ENCODE peak calls at places on chromosomes 12 and 14, in six cellular contexts. B, T, Y, D, F and P are unnamed samples.

GRCh38 chr14:96253140-96253539 is 2.9 kb upstream of the BDKRB1 start:
- DNase-seq in T (no peak), B (peak), Y (no peak), F (no peak), D (no peak), P (no peak)

GRCh38 chr12:51923506-51924365 is 16.4 kb downstream of the ACVRL1 start:
- DNase-seq in B (peak), T (peak), D (peak), Y (peak), F (peak), P (no peak)

GRCh38 chr12:22700126-22700525 is 75.2 kb downstream of the ETNK1 start:
- DNase-seq in B (peak), F (no peak), D (no peak), Y (no peak), T (no peak), P (no peak)

GRCh38 chr12:119713551-119714031 is 45.7 kb downstream of the PRKAB1 start:
- DNase-seq in T (no peak), Y (no peak), B (no peak), F (no peak), D (no peak), P (no peak)

GRCh38 chr14:71206766-71207371 is 299.6 kb downstream of the PCNX1 start:
- DNase-seq in Y (no peak), D (no peak), T (no peak), F (no peak), B (peak), P (peak)

GRCh38 chr12:93200291-93200917 is 177.3 kb upstream of the NUDT4 start:
- DNase-seq in D (no peak), T (no peak), B (peak), Y (no peak), F (no peak), P (no peak)

GRCh38 chr12:94644622-94645021 is 5.7 kb downstream of the TMCC3 start:
- DNase-seq in Y (no peak), B (peak), D (no peak), F (no peak), T (no peak), P (peak)

GRCh38 chr12:105253882-105254513 is 18.0 kb upstream of the APPL2 start:
- DNase-seq in Y (no peak), D (peak), B (peak), F (no peak), T (no peak), P (peak)

GRCh38 chr14:32259368-32260013 is 56.4 kb upstream of the RNU6-8 start:
- DNase-seq in Y (no peak), T (no peak), D (no peak), B (peak), F (no peak), P (peak)

GRCh38 chr12:6852651-6853354 is 853 bp downstream of the USP5 start:
- DNase-seq in B (peak), T (peak), D (peak), F (no peak), Y (no peak), P (no peak)

GRCh38 chr14:63323148-63323547 is 4.4 kb upstream of the GPHB5 start:
- DNase-seq in F (no peak), Y (no peak), B (no peak), D (no peak), T (no peak), P (no peak)

GRCh38 chr12:67710582-67710981 is 62.0 kb downstream of the DYRK2 start:
- DNase-seq in F (no peak), T (no peak), D (no peak), Y (no peak), B (no peak), P (peak)

GRCh38 chr12:66036317-66036716 is 94.2 kb downstream of the LLPH start:
- DNase-seq in Y (peak), T (no peak), B (peak), F (no peak), D (no peak), P (peak)

GRCh38 chr14:65281991-65282908 is 130.3 kb upstream of the FUT8 start:
- DNase-seq in Y (no peak), F (no peak), B (peak), T (no peak), D (no peak), P (no peak)

GRCh38 chr14:23513466-23514008 is 38.0 kb downstream of the ZFHX2 start:
- DNase-seq in B (no peak), T (no peak), D (no peak), F (no peak), Y (no peak), P (no peak)

GRCh38 chr12:64362721-64363305 is 27.7 kb downstream of the C12orf56 start:
- DNase-seq in F (no peak), T (no peak), Y (no peak), B (no peak), D (no peak), P (no peak)

GRCh38 chr12:101078881-101079280 is 131.2 kb downstream of the SLC5A8 start:
- DNase-seq in B (no peak), D (no peak), F (no peak), T (no peak), Y (no peak), P (no peak)

GRCh38 chr12:64625243-64626077 is 15.2 kb downstream of the RASSF3 start:
- DNase-seq in D (peak), F (peak), T (no peak), Y (peak), B (peak), P (peak)

GRCh38 chr12:107775093-107775721 is 703 bp downstream of the ASCL4 start:
- DNase-seq in B (no peak), Y (no peak), T (peak), F (peak), D (no peak), P (no peak)
- H3K4me3 ChIP-seq in B (no peak), Y (no peak), T (peak), F (peak), D (no peak), P (no peak)

GRCh38 chr12:131233737-131234474 is 280.2 kb downstream of the ADGRD1 start:
- DNase-seq in T (peak), F (no peak), D (no peak), Y (no peak), B (no peak), P (no peak)

GRCh38 chr12:131230340-131231099 is 276.8 kb downstream of the ADGRD1 start:
- DNase-seq in B (no peak), D (no peak), T (peak), F (no peak), Y (no peak), P (no peak)

GRCh38 chr12:131231194-131231980 is 277.7 kb downstream of the ADGRD1 start:
- DNase-seq in B (no peak), F (no peak), T (peak), D (no peak), Y (no peak), P (no peak)

GRCh38 chr12:131226345-131227265 is 272.9 kb downstream of the ADGRD1 start:
- DNase-seq in Y (no peak), D (no peak), B (no peak), T (peak), F (no peak), P (no peak)

DNA sequence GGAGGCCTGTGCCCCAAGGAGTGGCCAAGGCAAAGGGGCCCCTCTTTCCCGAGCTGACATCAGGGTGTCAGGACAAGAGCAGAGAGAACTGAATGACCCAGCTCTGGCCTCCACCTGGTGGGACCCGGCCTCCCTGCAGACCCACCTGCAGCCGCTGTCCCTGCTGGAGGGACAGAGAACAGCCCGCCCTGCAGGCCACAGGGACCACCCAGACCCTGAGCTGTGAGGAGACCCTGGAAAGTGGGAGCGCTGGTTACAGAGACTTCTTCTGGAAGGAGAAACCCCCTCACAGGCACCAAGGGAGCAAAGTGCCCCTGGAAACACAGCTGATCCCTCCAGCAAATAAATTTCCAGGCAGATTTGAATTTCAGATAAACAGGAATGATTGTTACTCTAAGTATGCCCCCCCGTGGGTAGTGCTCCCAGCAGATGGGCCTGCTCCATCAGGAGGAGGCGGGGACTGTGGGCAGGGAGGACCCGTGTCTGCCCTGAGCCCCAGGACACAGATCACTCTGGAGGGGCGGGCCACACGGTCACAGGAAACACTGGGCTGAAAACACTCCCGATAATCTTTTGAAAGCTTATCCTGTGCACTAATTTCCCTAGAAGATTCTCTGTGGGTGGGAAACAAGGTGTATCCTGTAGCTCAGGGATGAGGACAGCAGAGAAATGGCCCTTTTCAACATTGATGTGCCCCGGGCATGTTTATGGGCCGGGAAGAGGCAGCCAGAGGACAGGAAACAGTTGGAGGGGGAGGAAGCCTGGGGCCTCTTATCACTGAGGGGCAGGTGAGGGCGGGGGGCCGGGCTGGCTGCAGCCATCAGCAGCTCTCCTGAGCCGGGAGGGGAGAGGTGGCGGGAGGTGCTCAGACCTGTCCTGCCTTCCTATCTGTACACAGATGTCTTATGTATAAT is 276.0 kb downstream of the ADGRD1 start:
- DNase-seq in F (no peak), Y (no peak), T (peak), D (no peak), B (no peak), P (no peak)
- TF ChIP-seq CTCF in F (no peak), Y (no peak), T (no peak), D (no peak), B (no peak), P (no peak)

DNA sequence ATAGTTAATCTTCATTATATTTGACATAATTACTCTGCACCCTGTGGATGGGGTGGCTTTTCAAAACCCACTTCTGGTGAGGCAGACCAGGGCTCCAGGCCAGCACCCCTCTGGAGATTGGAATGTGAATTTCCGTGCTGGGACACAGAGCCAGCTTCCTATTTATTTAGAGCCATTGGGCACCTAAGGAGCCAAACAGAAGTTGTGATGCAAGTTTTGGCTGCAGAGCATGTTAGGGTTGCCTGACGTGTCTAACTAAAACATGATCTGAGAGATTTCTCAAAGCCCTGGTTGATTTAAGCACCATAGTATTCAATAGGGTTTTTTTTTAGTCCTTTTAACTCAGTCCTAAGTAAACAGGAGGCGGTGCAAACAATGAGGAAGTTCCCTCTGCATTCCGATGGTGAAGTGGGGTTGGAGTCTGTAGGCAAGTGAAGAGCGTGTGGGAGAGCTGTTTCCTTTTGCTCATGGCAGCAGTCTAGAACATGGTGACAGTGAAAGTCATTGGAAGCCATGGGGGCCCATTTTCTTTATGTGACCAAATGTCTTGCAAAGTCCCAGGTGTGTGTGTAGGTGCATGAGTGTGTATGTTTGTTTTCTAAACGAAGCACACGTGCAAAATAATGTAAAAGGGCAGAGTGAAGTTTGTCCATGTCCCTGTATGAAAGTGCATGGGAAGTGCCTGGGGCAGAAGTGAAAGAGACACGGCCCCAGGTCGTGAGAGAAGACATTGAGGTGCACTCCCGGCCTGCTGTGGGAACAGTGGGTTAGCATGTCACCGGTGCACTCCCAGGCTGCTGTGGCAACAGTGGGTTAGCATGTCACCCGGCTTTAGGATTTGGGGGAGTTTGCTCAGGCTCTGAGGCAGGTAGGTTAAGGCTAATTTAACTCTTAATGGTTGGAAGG is 117.7 kb downstream of the PRKCH start:
- DNase-seq in D (peak), Y (peak), F (no peak), T (no peak), B (peak), P (no peak)
- H3K4me3 ChIP-seq in D (no peak), Y (peak), F (peak), T (no peak), B (no peak), P (no peak)

GRCh38 chr14:52607061-52607460 is 54.4 kb downstream of the GPR137C start:
- DNase-seq in T (no peak), F (no peak), B (no peak), D (no peak), Y (no peak), P (no peak)

GRCh38 chr14:52609445-52610044 is 56.9 kb downstream of the GPR137C start:
- DNase-seq in Y (no peak), D (no peak), F (no peak), T (no peak), B (no peak), P (no peak)

DNA sequence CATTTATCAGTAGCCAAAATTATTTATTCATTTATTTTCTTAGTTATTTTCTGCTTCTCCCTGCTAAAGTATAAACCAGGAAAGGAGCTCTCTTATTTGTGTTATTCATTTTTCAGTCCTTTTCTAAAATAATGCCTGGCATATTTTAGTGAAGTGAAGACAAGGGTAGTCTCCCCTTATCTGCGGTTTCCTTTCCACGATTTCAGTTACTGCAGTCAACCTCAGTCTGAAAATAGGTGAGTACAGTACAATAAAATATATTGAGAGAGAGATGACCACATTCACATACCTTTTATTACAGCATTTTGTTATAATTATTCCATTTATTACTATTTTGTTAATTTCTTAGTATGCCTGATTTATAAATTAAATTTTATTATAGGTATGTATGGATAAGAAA is 57.6 kb downstream of the GPR137C start:
- DNase-seq in T (no peak), F (no peak), D (no peak), Y (no peak), B (no peak), P (no peak)
- TF ChIP-seq CTCF in T (no peak), F (no peak), D (no peak), Y (no peak), B (no peak), P (no peak)

GRCh38 chr14:57392830-57393229 is 2.4 kb downstream of the NAA30 start:
- DNase-seq in D (no peak), T (no peak), F (no peak), Y (no peak), B (no peak), P (no peak)
- H3K4me3 ChIP-seq in D (no peak), T (peak), F (peak), Y (peak), B (no peak), P (peak)

GRCh38 chr12:104137902-104138746 is at the start of gene NFYB:
- DNase-seq in T (peak), D (peak), F (peak), Y (peak), B (peak), P (peak)
- TF ChIP-seq CTCF in T (no peak), D (no peak), F (no peak), Y (no peak), B (no peak), P (no peak)

DNA sequence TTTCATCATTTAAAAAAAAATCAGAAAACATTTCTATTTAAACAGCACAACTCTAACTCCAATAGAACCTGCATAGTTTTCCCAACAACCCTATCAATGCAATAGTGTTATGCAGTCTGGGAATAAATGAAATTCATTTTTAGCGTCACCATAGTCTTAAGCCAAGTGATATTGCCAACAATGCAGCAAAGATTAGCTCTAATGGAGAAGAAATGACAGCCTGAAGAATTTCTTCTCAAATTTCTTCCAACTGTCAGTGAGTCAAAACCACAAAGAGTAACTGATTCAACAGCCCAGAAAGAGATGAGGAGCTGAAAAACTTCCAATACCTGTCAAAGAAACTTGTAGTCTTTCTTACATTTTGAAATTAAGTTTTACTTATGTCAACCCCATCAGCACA is 50.9 kb upstream of the PTPRR start:
- DNase-seq in F (no peak), Y (no peak), D (no peak), T (no peak), B (peak), P (no peak)
- H3K4me3 ChIP-seq in F (no peak), Y (no peak), D (no peak), T (no peak), B (no peak), P (no peak)